ENCODE peak calls at places on chromosomes 12 and 14, in six cellular contexts. O is CD14-positive monocyte; G is lower leg skin; M is foreskin melanocyte; S is WTC11; W is stimulated activated CD4-positive, alpha-beta T cell treated with anti-CD3 and anti-CD28 coated beads, Interleukin-2, amount 100 ng/mL, for 48 hours. Z is an unnamed sample.

GRCh38 chr14:55333785-55334485 is 62.7 kb downstream of the FBXO34 start:
- DNase-seq in S (no peak), G (no peak), O (no peak), M (no peak), W (no peak), Z (no peak)

GRCh38 chr12:87511371-87511770 is 517.8 kb downstream of the C12orf50 start:
- DNase-seq in O (no peak), G (no peak), M (peak), W (no peak), S (no peak), Z (no peak)

GRCh38 chr12:59079029-59079428 is 158.7 kb upstream of the LRIG3 start:
- DNase-seq in W (no peak), M (no peak), O (no peak), S (no peak), G (no peak), Z (no peak)

GRCh38 chr12:57731411-57732080 is 7.0 kb downstream of the AGAP2 start:
- DNase-seq in W (no peak), S (no peak), M (no peak), O (peak), G (no peak), Z (no peak)

GRCh38 chr12:14322403-14322802 is 43.1 kb upstream of the ATF7IP start:
- DNase-seq in W (no peak), S (no peak), M (no peak), O (no peak), G (no peak), Z (no peak)

GRCh38 chr12:101713059-101713682 is 15.7 kb downstream of the CHPT1 start:
- DNase-seq in M (peak), G (peak), O (no peak), S (no peak), W (no peak), Z (peak)

GRCh38 chr14:54642950-54643695 is 76.2 kb downstream of the SAMD4A start:
- DNase-seq in W (no peak), G (no peak), M (no peak), O (no peak), S (no peak), Z (no peak)

GRCh38 chr12:65640489-65640901 is 183.8 kb upstream of the HMGA2 start:
- DNase-seq in G (peak), O (no peak), W (no peak), S (no peak), M (peak), Z (no peak)

GRCh38 chr12:118685983-118686607 is 295.2 kb upstream of the SRRM4 start:
- DNase-seq in O (no peak), M (no peak), G (no peak), W (no peak), S (no peak), Z (no peak)